ENCODE peak calls at places on chromosomes 7 and 10, in four cellular contexts. J, L, G and E are unnamed samples.

GRCh38 chr7:108142180-108142579 is 12.0 kb upstream of the LAMB4 start:
- DNase-seq in G (no peak), L (no peak), J (no peak), E (no peak)

GRCh38 chr7:117087639-117088396 is 134.5 kb downstream of the ST7 start:
- DNase-seq in G (no peak), L (no peak), J (no peak), E (no peak)

GRCh38 chr7:31192996-31193395 is 140.9 kb downstream of the ADCYAP1R1 start:
- DNase-seq in L (no peak), J (peak; percentile 42), G (peak; percentile 73), E (no peak)

GRCh38 chr10:63115732-63116383 is 17.3 kb upstream of the NRBF2 start:
- DNase-seq in L (peak; percentile 96), J (peak; percentile 89), G (peak; percentile 32), E (peak; percentile 96)

GRCh38 chr10:24444337-24444736 is 235.4 kb downstream of the KIAA1217 start:
- DNase-seq in G (no peak), J (no peak), L (no peak), E (no peak)

GRCh38 chr7:87886875-87887274 is 10.6 kb downstream of the DBF4 start:
- DNase-seq in J (no peak), L (no peak), G (no peak), E (no peak)

GRCh38 chr7:104652434-104652833 is 324.0 kb downstream of the LHFPL3 start:
- DNase-seq in G (no peak), J (no peak), L (no peak), E (no peak)

GRCh38 chr7:8015746-8016120 is 47.1 kb downstream of the GLCCI1 start:
- DNase-seq in L (no peak), J (no peak), G (no peak), E (no peak)

GRCh38 chr10:36725581-36726520 is 399.5 kb upstream of the ANKRD30A start:
- DNase-seq in J (peak; percentile 11), L (peak; percentile 31), G (no peak), E (no peak)

GRCh38 chr10:48215983-48216505 is 58.5 kb downstream of the FRMPD2 start:
- DNase-seq in L (no peak), J (no peak), G (no peak), E (no peak)

GRCh38 chr10:28548781-28549498 is 16.0 kb downstream of the WAC start:
- DNase-seq in G (no peak), L (no peak), J (no peak), E (no peak)

GRCh38 chr7:2863461-2864066 is 19.5 kb upstream of the GNA12 start:
- DNase-seq in J (peak; percentile 84), G (peak; percentile 83), L (peak; percentile 74), E (peak; percentile 76)

GRCh38 chr7:136869006-136869961 is 832 bp downstream of the CHRM2 start:
- DNase-seq in L (no peak), G (no peak), J (peak; percentile 26), E (no peak)

GRCh38 chr10:63005246-63005645 is 127.9 kb upstream of the NRBF2 start:
- DNase-seq in L (no peak), J (no peak), G (no peak), E (no peak)

GRCh38 chr10:56911906-56912480 is 550.9 kb upstream of the ZWINT start:
- DNase-seq in G (no peak), L (no peak), J (no peak), E (no peak)

GRCh38 chr10:51867956-51868355 is 168.6 kb upstream of the CSTF2T start:
- DNase-seq in G (no peak), L (no peak), J (no peak), E (no peak)

GRCh38 chr7:44305564-44306507 is 19.6 kb downstream of the CAMK2B start:
- DNase-seq in L (no peak), J (no peak), G (peak; percentile 23), E (peak; percentile 50)

GRCh38 chr10:30737931-30738391 is 108.4 kb upstream of the LYZL2 start:
- DNase-seq in G (no peak), L (no peak), J (no peak), E (no peak)

GRCh38 chr10:13788701-13789447 is 202.1 kb downstream of the PRPF18 start:
- DNase-seq in J (peak; percentile 48), G (peak; percentile 29), L (peak; percentile 47), E (no peak)

GRCh38 chr7:31022117-31022516 is 30.0 kb upstream of the ADCYAP1R1 start:
- DNase-seq in L (no peak), G (no peak), J (no peak), E (no peak)

GRCh38 chr10:118216071-118216470 is 126.1 kb downstream of the FAM204A start:
- DNase-seq in J (no peak), G (no peak), L (no peak), E (no peak)

GRCh38 chr7:332646-333398 is 42.9 kb downstream of the FOXL3 start:
- DNase-seq in G (peak; percentile 92), L (peak; percentile 59), J (peak; percentile 76), E (peak; percentile 85)

GRCh38 chr7:51243631-51244030 is 73.0 kb downstream of the COBL start:
- DNase-seq in J (no peak), L (no peak), G (no peak), E (no peak)

GRCh38 chr10:63260103-63260859 is 127.2 kb downstream of the NRBF2 start:
- DNase-seq in G (no peak), J (no peak), L (no peak), E (no peak)

DNA sequence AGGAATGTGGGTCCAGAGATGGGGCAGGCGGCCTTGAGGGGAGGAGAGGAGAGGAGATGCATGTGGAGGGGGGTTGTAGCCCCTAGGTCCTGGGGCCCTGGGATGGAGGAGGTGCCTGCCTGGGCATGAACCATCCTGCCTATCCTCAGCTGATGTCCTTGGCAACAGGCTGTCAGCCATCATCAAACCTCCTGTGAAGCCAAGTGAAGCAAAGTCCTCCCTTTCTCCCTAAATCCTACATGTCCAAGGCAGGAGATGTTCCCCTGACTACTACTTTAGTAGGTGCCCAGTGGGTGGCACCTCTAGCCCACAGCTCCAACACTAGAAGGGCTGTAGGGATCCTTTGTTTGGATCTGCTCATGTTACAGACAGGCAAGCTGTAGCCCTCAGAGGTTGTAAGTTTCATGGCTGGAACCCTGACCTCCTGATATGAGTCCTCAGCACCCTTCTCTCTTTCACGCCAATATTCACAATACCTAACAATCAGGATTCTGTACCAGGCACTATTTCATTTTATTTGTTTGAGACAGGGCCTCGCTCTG is 66.6 kb upstream of the SYPL1 start:
- DNase-seq in L (no peak), G (peak; percentile 55), J (no peak), E (no peak)
- TF ChIP-seq CTCF in L (no peak), G (peak; percentile 32), J (peak; percentile 32), E (no peak)

GRCh38 chr10:101831169-101831811 is 12.3 kb downstream of the KCNIP2 start:
- DNase-seq in G (no peak), J (no peak), L (no peak), E (peak; percentile 59)
- H3K27ac ChIP-seq in G (peak overlapping the region; percentile 62), J (peak overlapping the region; percentile 11), L (peak overlapping the region; percentile 38), E (peak overlapping the region; percentile 51)

DNA sequence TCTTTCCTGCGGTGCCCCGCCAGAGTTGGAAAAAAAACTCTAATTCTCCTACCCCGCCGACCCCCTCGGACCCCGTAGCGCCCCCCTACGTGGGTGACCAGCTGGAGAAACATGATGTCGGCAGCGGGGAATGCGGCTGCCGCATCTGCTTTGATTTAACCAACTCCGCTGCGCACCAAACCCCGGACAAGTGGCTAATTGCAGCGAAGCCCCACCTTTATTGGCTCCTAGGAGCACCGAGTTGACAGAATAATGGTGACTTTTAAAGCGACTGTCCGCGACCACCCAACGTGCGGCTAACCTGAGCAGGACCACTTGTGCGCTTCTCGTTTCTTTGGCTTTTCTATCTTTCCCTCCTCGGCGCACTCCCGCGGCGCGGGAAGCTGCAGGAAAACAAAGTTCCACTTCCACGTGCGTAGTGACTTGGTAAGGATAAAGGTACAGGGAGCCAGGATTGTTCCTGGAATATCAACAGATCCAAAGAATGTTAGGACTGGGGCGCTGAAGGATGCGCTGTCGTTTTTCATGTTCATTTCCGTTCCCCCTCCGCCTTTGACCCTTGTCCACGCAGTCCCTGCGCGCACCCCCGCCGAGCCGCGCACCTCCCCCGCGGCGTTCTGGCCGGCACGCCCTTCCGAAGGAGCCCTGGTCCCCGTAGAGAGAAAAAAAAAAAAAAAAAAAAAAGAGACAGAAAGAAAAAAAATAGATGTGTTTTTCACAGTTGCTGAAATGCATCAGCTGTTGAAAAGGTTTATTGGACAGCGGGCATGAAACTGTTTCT is 1.4 kb downstream of the WNT16 start:
- DNase-seq in G (no peak), L (no peak), J (no peak), E (no peak)
- H3K27me3 ChIP-seq in G (peaks cover 51% of the 10 kb centered on the region), L (peaks cover 61% of the 10 kb centered on the region), J (peaks cover 71% of the 10 kb centered on the region), E (peaks cover 28% of the 10 kb centered on the region)

GRCh38 chr10:60549686-60550085 is 160.0 kb upstream of the ANK3 start:
- DNase-seq in G (no peak), L (no peak), J (no peak), E (no peak)
- TF ChIP-seq CTCF in G (no peak), L (peak; percentile 52), J (no peak), E (no peak)

GRCh38 chr10:130357951-130358350 is 221.8 kb downstream of the GLRX3 start:
- DNase-seq in L (no peak), G (peak; percentile 24), J (no peak), E (peak; percentile 28)

GRCh38 chr10:130360826-130361311 is 224.7 kb downstream of the GLRX3 start:
- DNase-seq in L (no peak), G (peak; percentile 16), J (no peak), E (no peak)

GRCh38 chr10:130361351-130362105 is 225.3 kb downstream of the GLRX3 start:
- DNase-seq in G (peak; percentile 19), J (no peak), L (no peak), E (no peak)

GRCh38 chr10:130358981-130359650 is 222.9 kb downstream of the GLRX3 start:
- DNase-seq in G (peak; percentile 23), L (no peak), J (no peak), E (no peak)

DNA sequence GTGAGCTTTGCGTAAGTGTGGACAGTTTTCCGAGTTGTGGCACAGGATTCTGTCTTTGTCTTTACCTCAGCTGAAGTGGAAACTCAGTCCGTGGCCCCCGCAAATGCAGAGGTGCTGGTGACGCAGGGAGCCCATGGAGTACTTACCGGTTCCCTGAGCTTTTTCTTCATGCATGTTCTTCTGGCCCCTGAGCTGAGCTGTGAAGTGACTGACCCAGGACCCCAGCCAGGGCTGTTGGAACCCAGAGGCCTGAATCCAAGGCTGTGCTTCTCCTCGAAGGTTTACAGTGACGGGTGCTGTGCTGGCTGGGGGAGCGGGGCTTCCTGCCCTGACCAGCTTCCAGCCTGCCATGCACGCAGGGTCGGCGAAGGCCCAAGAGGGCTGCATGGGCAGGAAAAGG is 223.5 kb downstream of the GLRX3 start:
- DNase-seq in L (no peak), J (no peak), G (peak; percentile 19), E (no peak)
- H3K27ac ChIP-seq in L (no peak overlapping the region), J (no peak overlapping the region), G (no peak overlapping the region), E (no peak overlapping the region)

DNA sequence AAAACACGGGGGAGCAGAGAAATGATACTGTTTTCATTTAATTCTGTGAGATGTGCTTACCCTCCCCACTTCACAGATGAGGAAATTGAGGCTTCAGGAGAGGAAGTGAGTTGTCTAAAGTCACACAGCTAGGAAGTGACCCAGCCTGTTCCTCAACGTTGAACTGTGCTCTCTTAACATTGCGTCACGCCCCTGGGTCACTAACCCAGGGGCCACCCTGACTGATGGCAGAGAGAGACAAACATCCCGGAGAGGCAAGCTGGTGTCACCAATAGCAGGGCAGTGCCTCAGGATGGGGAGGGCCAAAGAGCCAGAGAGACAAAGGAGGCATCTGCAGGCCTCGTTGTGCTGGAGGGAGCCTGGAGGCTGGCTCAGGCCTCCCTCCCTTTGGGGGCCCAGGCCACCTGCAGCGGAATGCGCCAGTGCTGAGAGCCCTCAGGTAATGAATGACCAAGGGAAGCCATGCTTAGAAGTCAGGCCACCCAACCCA is 81.4 kb downstream of the C10orf105 start:
- DNase-seq in J (no peak), G (peak; percentile 49), L (no peak), E (no peak)
- H3K27me3 ChIP-seq in J (no peaks in the 10 kb centered on the region), G (no peaks in the 10 kb centered on the region), L (no peaks in the 10 kb centered on the region), E (no peaks in the 10 kb centered on the region)